ENCODE peak calls at places on chromosomes 2 and 18, in four cellular contexts. P is K562, N is HepG2, E is GM12878. M is an unnamed sample.

GRCh38 chr2:167942495-167943081 is 304.8 kb downstream of the STK39 start:
- DNase-seq in N (no peak), P (no peak), E (no peak), M (no peak)

GRCh38 chr2:39171618-39172017 is 50.8 kb upstream of the SOS1 start:
- DNase-seq in E (no peak), P (peak), N (peak), M (no peak)

GRCh38 chr18:40415224-40415791 is 1539.7 kb upstream of the PIK3C3 start:
- DNase-seq in E (no peak), N (no peak), P (no peak), M (no peak)

GRCh38 chr2:99377879-99378278 is 40.7 kb downstream of the EIF5B start:
- DNase-seq in P (no peak), E (no peak), N (no peak), M (no peak)

GRCh38 chr2:162887902-162888301 is 49.3 kb upstream of the KCNH7 start:
- DNase-seq in N (no peak), E (no peak), P (no peak), M (no peak)

GRCh38 chr18:31274915-31275314 is 43.0 kb upstream of the DSG1 start:
- DNase-seq in N (peak), E (no peak), P (peak), M (no peak)

GRCh38 chr2:144496067-144496466 is 23.9 kb downstream of the ZEB2 start:
- DNase-seq in E (no peak), P (no peak), N (no peak), M (no peak)

GRCh38 chr2:104703669-104704068 is 150.2 kb upstream of the POU3F3 start:
- DNase-seq in N (no peak), E (no peak), P (no peak), M (no peak)

GRCh38 chr2:26172866-26173595 is at the start of gene GAREM2:
- DNase-seq in E (no peak), N (no peak), P (no peak), M (peak)

GRCh38 chr2:12824304-12824761 is 107.6 kb downstream of the TRIB2 start:
- DNase-seq in P (no peak), E (no peak), N (no peak), M (no peak)

GRCh38 chr2:218229239-218229638 is 12.2 kb downstream of the ARPC2 start:
- DNase-seq in N (no peak), E (peak), P (no peak), M (no peak)

GRCh38 chr18:51510020-51510419 is 312.5 kb upstream of the MEX3C start:
- DNase-seq in P (no peak), N (no peak), E (no peak), M (no peak)

GRCh38 chr2:104046466-104046865 is 807.4 kb upstream of the POU3F3 start:
- DNase-seq in N (no peak), P (no peak), E (no peak), M (no peak)

GRCh38 chr2:146777181-146777580 is 1067.6 kb upstream of the ACVR2A start:
- DNase-seq in E (no peak), N (no peak), P (no peak), M (no peak)

GRCh38 chr2:219418155-219418569 is at the start of gene DES:
- DNase-seq in E (no peak), P (no peak), N (no peak), M (no peak)

GRCh38 chr2:217804786-217805678 is 197.8 kb downstream of the TNS1 start:
- DNase-seq in P (no peak), E (no peak), N (no peak), M (no peak)

GRCh38 chr2:63763336-63764056 is 78.2 kb upstream of the UGP2 start:
- DNase-seq in E (no peak), P (no peak), N (no peak), M (no peak)

GRCh38 chr18:23401400-23402347 is 51.4 kb upstream of the RIOK3 start:
- DNase-seq in E (no peak), P (no peak), N (peak), M (peak)

GRCh38 chr2:46988733-46989481 is 73.3 kb upstream of the MCFD2 start:
- DNase-seq in N (peak), E (no peak), P (no peak), M (peak)

GRCh38 chr2:17059452-17059851 is 393.8 kb upstream of the CYRIA start:
- DNase-seq in N (no peak), P (no peak), E (no peak), M (no peak)

GRCh38 chr2:179031731-179032408 is 18.1 kb downstream of the CCDC141 start:
- DNase-seq in P (no peak), N (no peak), E (peak), M (no peak)

GRCh38 chr2:197908940-197909339 is 104.5 kb downstream of the PLCL1 start:
- DNase-seq in N (no peak), E (no peak), P (no peak), M (no peak)

GRCh38 chr2:178478442-178479274 is at the start of gene FKBP7:
- DNase-seq in E (peak), P (peak), N (peak), M (peak)

GRCh38 chr2:97699765-97700444 is 13.5 kb upstream of the ZAP70 start:
- DNase-seq in P (peak), N (peak), E (no peak), M (peak)

GRCh38 chr2:240394549-240394948 is 40.9 kb upstream of the GPC1 start:
- DNase-seq in E (no peak), P (no peak), N (no peak), M (peak)

GRCh38 chr2:110731064-110731463 is 1.3 kb upstream of the ACOXL start:
- DNase-seq in E (no peak), P (no peak), N (no peak), M (no peak)

GRCh38 chr2:30354621-30355020 is 92.4 kb upstream of the LCLAT1 start:
- DNase-seq in P (peak), E (no peak), N (no peak), M (no peak)

GRCh38 chr2:205965707-205966106 is 120.3 kb downstream of the INO80D start:
- DNase-seq in E (no peak), P (no peak), N (no peak), M (no peak)

GRCh38 chr2:227191367-227191766 is 26.9 kb downstream of the COL4A3 start:
- DNase-seq in E (no peak), N (peak), P (peak), M (peak)

GRCh38 chr18:13530879-13531387 is 195.4 kb downstream of the FAM210A start:
- DNase-seq in N (no peak), P (no peak), E (no peak), M (peak)

GRCh38 chr2:174878537-174879147 is 114.4 kb upstream of the CHRNA1 start:
- DNase-seq in E (no peak), P (no peak), N (no peak), M (no peak)

GRCh38 chr18:6537468-6537867 is 122.8 kb upstream of the L3MBTL4 start:
- DNase-seq in N (no peak), E (no peak), P (no peak), M (no peak)

GRCh38 chr2:181411105-181411849 is 45.9 kb upstream of the ITGA4 start:
- DNase-seq in E (peak), N (no peak), P (peak), M (peak)

GRCh38 chr18:67432806-67433205 is 83.7 kb downstream of the DSEL start:
- DNase-seq in E (no peak), P (no peak), N (no peak), M (no peak)

GRCh38 chr2:97770450-97770849 is 57.1 kb downstream of the ZAP70 start:
- DNase-seq in P (no peak), N (no peak), E (no peak), M (no peak)

GRCh38 chr2:10279472-10279870 is 23.2 kb upstream of the HPCAL1 start:
- DNase-seq in P (no peak), N (no peak), E (no peak), M (no peak)

GRCh38 chr2:94879982-94880377 is 8.8 kb downstream of the TEKT4 start:
- DNase-seq in N (no peak), P (no peak), E (no peak), M (no peak)

DNA sequence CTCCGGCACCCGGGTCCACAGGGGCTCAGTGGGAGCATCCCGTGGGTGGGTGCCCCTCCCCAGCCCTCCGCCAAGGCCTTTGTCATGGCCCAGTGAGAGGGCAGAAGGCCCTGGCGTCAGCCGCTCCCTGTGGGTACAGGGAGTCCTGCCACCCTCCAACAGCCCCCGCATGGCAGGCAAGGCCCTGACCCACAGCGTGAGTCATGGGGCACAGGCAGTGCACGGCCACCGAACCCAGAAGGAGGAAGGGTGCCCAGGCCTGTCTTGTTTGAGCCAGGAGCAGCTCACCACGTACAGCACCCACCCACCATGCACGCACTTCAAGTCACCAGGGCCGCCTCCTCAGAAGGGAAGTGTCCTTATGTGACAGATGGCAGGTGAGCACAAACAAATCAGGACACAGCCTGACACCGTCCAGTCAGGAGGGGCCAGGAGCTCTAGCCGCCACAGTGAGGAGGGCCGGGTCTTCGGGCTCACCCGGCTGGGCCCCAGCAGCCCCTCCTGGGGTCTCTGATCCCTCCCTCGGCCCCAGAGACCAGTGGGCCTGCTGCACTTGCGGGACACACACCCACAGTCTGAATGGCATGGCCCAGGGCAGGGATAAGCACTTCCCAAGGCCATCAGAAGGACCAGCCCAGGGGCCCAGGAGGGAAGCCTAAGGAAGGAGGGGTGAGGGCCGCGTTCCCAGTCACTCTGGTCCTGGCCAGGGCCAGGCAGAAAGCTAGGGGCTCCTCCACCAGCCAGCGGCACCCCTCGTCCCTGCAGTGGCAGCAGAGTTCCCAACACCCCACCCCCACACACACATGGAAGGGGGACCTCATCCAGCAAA is 25.8 kb downstream of the BIN1 start:
- DNase-seq in N (no peak), P (no peak), E (no peak), M (no peak)
- TF ChIP-seq CREM in N (no peak), P (no peak), E (no peak), M (no peak)

DNA sequence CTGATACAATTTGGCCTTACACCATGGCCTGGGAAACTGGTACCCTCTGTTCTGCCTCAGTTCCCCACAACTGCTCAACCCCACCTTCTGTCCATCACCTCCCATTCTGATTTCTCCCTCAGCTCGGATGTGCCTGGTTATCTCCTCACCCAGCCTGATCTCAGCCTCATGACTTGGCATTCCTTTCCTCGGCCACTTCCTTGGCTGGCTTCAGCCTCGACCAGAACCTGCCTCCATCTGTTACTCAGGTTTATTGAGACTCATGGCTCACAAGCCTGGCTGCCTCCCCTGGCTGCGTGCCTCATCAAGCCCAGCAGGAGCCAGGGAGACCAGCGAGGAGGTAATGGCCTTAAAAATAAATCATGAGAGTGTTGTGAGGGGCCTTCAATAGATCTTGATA is 356.2 kb upstream of the SPRED2 start:
- DNase-seq in E (no peak), P (peak), N (no peak), M (no peak)
- TF ChIP-seq CREM in E (no peak), P (no peak), N (no peak), M (no peak)

GRCh38 chr2:232447638-232448472 is 8.1 kb upstream of the ALPI start:
- DNase-seq in P (no peak), N (no peak), E (no peak), M (no peak)

GRCh38 chr2:232439758-232440135 is 16.2 kb upstream of the ALPI start:
- DNase-seq in P (no peak), N (no peak), E (no peak), M (no peak)

GRCh38 chr2:232447091-232447620 is 8.8 kb upstream of the ALPI start:
- DNase-seq in P (no peak), E (no peak), N (no peak), M (no peak)

GRCh38 chr2:232441147-232441651 is 14.8 kb upstream of the ALPI start:
- DNase-seq in N (no peak), P (no peak), E (no peak), M (no peak)

DNA sequence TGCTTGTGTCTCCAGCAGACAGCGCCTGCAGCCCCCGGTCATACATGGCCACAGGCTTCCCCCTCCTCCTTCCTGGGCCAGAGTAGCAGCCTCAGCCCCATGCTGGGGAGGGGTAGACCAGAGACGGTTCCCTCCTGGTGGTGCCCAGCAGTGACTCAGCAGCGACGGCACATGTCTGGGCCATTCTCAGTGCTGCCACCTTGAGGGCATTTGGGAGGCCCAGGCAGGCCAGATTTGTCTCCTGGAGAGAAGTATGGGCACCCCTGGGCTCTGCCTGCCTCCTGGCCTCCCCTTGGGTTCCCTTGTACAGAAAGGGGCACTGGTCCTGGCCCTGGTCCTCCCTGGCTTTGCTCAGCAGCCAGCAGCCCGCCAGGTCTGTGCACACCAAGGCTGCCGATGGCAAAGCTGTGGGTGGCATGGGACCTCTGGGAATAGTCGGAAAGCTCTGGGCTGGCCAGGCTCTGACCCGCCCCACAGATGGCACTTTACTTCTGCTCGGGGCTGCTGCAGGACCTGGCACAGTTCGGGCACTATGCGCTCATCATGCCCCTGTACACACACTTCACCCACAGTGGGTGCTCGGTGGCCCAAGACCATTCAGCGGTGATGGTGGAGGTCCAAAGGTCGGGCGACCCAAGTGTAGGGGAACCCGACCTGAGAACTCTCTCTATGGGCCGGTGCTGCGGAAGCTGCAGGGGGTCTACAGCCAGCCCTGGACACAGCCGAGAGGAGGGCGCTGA is 11.4 kb upstream of the ALPI start:
- DNase-seq in N (peak), E (no peak), P (peak), M (peak)
- TF ChIP-seq CREM in N (no peak), E (no peak), P (no peak), M (no peak)

GRCh38 chr2:28357948-28358667 is 34.5 kb upstream of the FOSL2 start:
- DNase-seq in P (peak), E (no peak), N (no peak), M (no peak)

GRCh38 chr2:28358668-28359201 is 33.9 kb upstream of the FOSL2 start:
- DNase-seq in E (no peak), P (no peak), N (no peak), M (no peak)

GRCh38 chr2:28360742-28361293 is 31.8 kb upstream of the FOSL2 start:
- DNase-seq in N (no peak), E (no peak), P (peak), M (no peak)

GRCh38 chr2:28360066-28360741 is 32.5 kb upstream of the FOSL2 start:
- DNase-seq in E (no peak), P (no peak), N (no peak), M (no peak)

GRCh38 chr2:28359222-28360065 is 33.2 kb upstream of the FOSL2 start:
- DNase-seq in P (peak), N (peak), E (peak), M (no peak)
- TF ChIP-seq CREM in P (peak), N (peak), E (peak), M (no peak)

DNA sequence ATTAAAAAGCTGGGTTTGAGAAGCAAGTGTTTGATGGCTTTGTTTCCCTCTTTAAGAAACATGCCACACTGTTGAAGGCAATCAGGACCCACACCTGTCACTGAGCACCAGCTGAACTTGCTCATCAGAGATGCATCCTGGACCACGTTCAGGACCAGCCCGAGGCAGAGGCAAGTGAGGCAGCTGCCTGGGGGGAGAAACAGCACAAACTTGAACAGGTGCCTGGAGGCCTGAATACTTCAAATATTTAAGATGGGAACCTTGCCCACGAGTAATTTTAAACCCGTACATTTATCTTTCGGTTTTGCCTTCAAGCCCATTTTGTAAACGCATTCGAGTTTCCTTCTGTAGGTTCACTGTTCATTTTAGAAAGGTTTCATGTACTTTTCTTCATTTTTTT is 421.3 kb downstream of the NYAP2 start:
- DNase-seq in E (no peak), P (no peak), N (no peak), M (no peak)
- TF ChIP-seq CREM in E (no peak), P (no peak), N (no peak), M (no peak)

DNA sequence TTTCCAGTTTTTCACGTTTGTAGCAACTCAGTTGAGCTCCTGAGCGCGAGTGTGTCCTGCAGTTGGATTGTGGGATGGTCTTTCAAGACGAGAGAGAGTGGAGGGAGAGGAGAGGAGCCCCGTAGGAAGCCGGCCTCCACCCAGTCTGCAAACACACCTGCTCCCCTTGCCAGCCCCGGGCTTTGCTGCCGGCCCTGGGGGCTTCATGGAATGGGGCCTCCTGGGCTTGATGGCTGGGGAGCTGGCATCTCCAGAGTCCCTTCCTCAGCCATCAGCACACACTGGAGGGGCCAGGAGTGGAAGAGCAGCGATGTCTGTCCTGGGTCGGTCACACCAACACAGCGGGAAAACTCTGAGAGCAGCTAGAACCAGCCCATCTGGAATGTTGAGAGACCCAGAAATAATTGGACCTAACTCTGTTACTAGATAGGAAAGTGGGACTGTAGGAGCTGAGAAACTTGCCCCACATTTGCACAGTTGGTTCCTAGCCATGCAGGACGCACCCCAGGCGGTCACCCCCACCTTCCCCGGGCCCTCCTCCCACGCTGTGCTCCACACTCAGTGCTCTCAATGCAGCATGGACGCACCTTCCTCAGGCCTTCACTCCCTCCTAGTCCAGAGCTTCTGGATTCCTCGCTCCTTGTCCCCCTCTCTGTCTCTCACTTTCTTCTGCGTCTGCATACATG is 69.6 kb downstream of the PTGR3 start:
- DNase-seq in E (no peak), P (no peak), N (no peak), M (no peak)
- TF ChIP-seq CREM in E (no peak), P (no peak), N (no peak), M (no peak)